ENCODE peak calls at places on chromosomes 7 and 10, in five cellular contexts. Z is BJ, M is neural progenitor cell, H is HFF-Myc, B is heart right ventricle. T is an unnamed sample.

GRCh38 chr10:82251222-82251977 is 376.4 kb downstream of the NRG3 start:
- DNase-seq in Z (no peak), M (peak), H (no peak), B (no peak), T (no peak)

GRCh38 chr10:43980313-43980712 is 331.6 kb upstream of the ZNF32 start:
- DNase-seq in Z (no peak), M (no peak), H (no peak), B (no peak), T (no peak)

GRCh38 chr10:17607603-17608332 is 9.4 kb downstream of the HACD1 start:
- DNase-seq in Z (no peak), M (peak), H (no peak), B (peak), T (no peak)

GRCh38 chr10:127553431-127553830 is 4.3 kb downstream of the NPS start:
- DNase-seq in Z (no peak), M (no peak), H (no peak), B (no peak), T (no peak)

GRCh38 chr7:99224263-99224947 is 16.5 kb upstream of the KPNA7 start:
- DNase-seq in Z (no peak), M (no peak), H (no peak), B (no peak), T (no peak)

GRCh38 chr7:149599636-149600206 is 102.1 kb upstream of the ZNF746 start:
- DNase-seq in Z (no peak), M (no peak), H (no peak), B (no peak), T (peak)

GRCh38 chr7:137871173-137871915 is 24.6 kb upstream of the DGKI start:
- DNase-seq in Z (peak), M (no peak), H (no peak), B (no peak), T (no peak)

GRCh38 chr7:92092210-92092609 is 42.1 kb downstream of the CYP51A1 start:
- DNase-seq in Z (no peak), M (no peak), H (no peak), B (no peak), T (no peak)

GRCh38 chr7:151023211-151023610 is 1.1 kb downstream of the ATG9B start:
- DNase-seq in Z (no peak), M (no peak), H (no peak), B (no peak), T (no peak)

GRCh38 chr7:50363327-50364060 is 59.0 kb downstream of the IKZF1 start:
- DNase-seq in Z (no peak), M (no peak), H (no peak), B (no peak), T (no peak)

GRCh38 chr10:86291616-86292340 is 74.8 kb downstream of the GRID1 start:
- DNase-seq in Z (no peak), M (peak), H (no peak), B (no peak), T (no peak)

GRCh38 chr7:28984219-28984618 is 26.1 kb upstream of the TRIL start:
- DNase-seq in Z (no peak), M (no peak), H (no peak), B (no peak), T (no peak)

GRCh38 chr7:17651926-17652385 is 288.3 kb downstream of the SNX13 start:
- DNase-seq in Z (peak), M (no peak), H (peak), B (peak), T (no peak)

GRCh38 chr7:158487546-158488224 is 99.9 kb downstream of the PTPRN2 start:
- DNase-seq in Z (no peak), M (no peak), H (no peak), B (no peak), T (no peak)

GRCh38 chr10:118952493-118953295 is 76.8 kb upstream of the NANOS1 start:
- DNase-seq in Z (no peak), M (peak), H (no peak), B (no peak), T (no peak)

GRCh38 chr7:31882187-31882586 is 188.0 kb downstream of the PDE1C start:
- DNase-seq in Z (no peak), M (peak), H (no peak), B (peak), T (no peak)

GRCh38 chr10:108598320-108598695 is 1325.0 kb downstream of the XPNPEP1 start:
- DNase-seq in Z (no peak), M (no peak), H (no peak), B (no peak), T (no peak)

GRCh38 chr7:100897111-100897608 is 1.5 kb upstream of the ACHE start:
- DNase-seq in Z (no peak), M (peak), H (no peak), B (no peak), T (no peak)

GRCh38 chr7:107312418-107312817 is 143.6 kb downstream of the HBP1 start:
- DNase-seq in Z (no peak), M (no peak), H (no peak), B (no peak), T (no peak)

GRCh38 chr10:16470747-16471146 is 33.9 kb downstream of the PTER start:
- DNase-seq in Z (no peak), M (no peak), H (no peak), B (no peak), T (no peak)

GRCh38 chr10:79063071-79063491 is 5.7 kb upstream of the ZMIZ1 start:
- DNase-seq in Z (no peak), M (no peak), H (no peak), B (no peak), T (no peak)

GRCh38 chr7:44769381-44770209 is 20.9 kb downstream of the ZMIZ2 start:
- DNase-seq in Z (peak), M (peak), H (no peak), B (peak), T (no peak)

GRCh38 chr10:128078136-128078969 is 47.9 kb downstream of the MKI67 start:
- DNase-seq in Z (no peak), M (peak), H (no peak), B (no peak), T (no peak)

GRCh38 chr7:2412587-2413201 is 9.3 kb downstream of the CHST12 start:
- DNase-seq in Z (no peak), M (no peak), H (no peak), B (no peak), T (peak)

GRCh38 chr7:10022957-10023356 is 950.7 kb upstream of the PHF14 start:
- DNase-seq in Z (no peak), M (peak), H (no peak), B (peak), T (peak)

GRCh38 chr10:101995451-101996063 is 60.4 kb downstream of the ARMH3 start:
- DNase-seq in Z (no peak), M (no peak), H (no peak), B (no peak), T (no peak)

GRCh38 chr7:98165827-98166667 is 45.2 kb upstream of the BHLHA15 start:
- DNase-seq in Z (no peak), M (peak), H (no peak), B (peak), T (no peak)

GRCh38 chr7:152127229-152127628 is 101.8 kb downstream of the GALNT11 start:
- DNase-seq in Z (no peak), M (no peak), H (no peak), B (no peak), T (no peak)

GRCh38 chr7:111026806-111027205 is 64.1 kb upstream of the LRRN3 start:
- DNase-seq in Z (no peak), M (no peak), H (no peak), B (no peak), T (no peak)

GRCh38 chr10:130425881-130426435 is 289.8 kb downstream of the GLRX3 start:
- DNase-seq in Z (no peak), M (no peak), H (no peak), B (no peak), T (no peak)

GRCh38 chr7:47570649-47571050 is 11.3 kb downstream of the TNS3 start:
- DNase-seq in Z (peak), M (no peak), H (no peak), B (peak), T (no peak)

GRCh38 chr10:79437111-79437814 is 8.2 kb downstream of the ZCCHC24 start:
- DNase-seq in Z (no peak), M (no peak), H (no peak), B (no peak), T (no peak)

GRCh38 chr7:98733036-98733435 is 116.0 kb downstream of the NPTX2 start:
- DNase-seq in Z (no peak), M (peak), H (no peak), B (no peak), T (no peak)

GRCh38 chr7:100632951-100633717 is 8.2 kb downstream of the TFR2 start:
- DNase-seq in Z (no peak), M (peak), H (no peak), B (peak), T (no peak)

GRCh38 chr7:157411580-157411979 is 74.8 kb downstream of the DNAJB6 start:
- DNase-seq in Z (no peak), M (no peak), H (no peak), B (no peak), T (no peak)
- TF ChIP-seq CTCF in Z (no peak), M (no peak), H (no peak), B (no peak), T (no peak)

GRCh38 chr10:125105856-125106255 is 54.5 kb downstream of the CTBP2 start:
- DNase-seq in Z (no peak), M (no peak), H (no peak), B (no peak), T (no peak)
- H3K4me3 ChIP-seq in Z (no peak), M (no peak), H (no peak), B (no peak), T (no peak)

GRCh38 chr10:92027141-92027540 is 103.6 kb downstream of the BTAF1 start:
- DNase-seq in Z (no peak), M (no peak), H (no peak), B (no peak), T (no peak)
- TF ChIP-seq CTCF in Z (no peak), M (no peak), H (no peak), B (no peak), T (no peak)

DNA sequence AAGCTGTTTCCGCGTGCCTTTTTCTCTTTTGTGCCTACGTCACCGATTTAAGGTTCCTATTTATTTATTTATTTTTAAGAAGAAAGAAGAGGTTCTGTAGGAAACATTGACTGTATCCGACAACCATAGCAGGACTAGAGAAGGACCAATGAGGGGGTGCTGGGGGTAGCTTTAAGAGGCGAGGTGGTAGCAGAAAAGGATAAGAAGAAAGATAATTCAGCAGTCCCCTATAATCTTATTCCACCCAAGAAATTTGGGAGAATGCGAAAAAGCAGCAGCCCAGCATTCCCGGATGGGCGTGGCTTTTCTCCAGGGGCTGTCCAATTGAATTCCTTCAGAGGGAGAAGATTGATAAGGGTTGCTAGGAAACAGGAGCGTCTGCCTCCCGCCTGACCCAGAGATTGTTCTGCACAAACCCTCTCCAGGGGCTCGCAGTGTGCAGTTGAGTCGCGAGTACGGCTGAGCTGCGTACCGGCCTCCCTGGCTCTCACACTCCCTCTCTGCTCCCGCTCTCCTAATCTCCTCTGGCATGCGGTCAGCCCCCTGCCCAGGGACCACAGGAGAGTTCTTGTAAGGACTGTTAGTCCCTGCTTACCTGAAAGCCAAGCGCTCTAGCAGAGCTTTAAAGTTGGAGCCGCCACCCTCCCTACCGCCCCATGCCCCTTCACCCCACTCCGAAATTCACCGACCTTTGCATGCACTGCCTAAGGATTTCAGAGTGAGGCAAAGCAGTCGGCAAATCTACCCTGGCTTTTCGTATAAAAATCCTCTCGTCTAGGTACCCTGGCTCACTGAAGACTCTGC is at the start of gene GRM3:
- DNase-seq in Z (no peak), M (peak), H (no peak), B (no peak), T (no peak)
- H3K4me3 ChIP-seq in Z (no peak), M (peak), H (no peak), B (peak), T (peak)

GRCh38 chr10:132310701-132311337 is 3.1 kb upstream of the STK32C start:
- DNase-seq in Z (no peak), M (no peak), H (no peak), B (no peak), T (no peak)

GRCh38 chr10:132309466-132309865 is 1.7 kb upstream of the STK32C start:
- DNase-seq in Z (no peak), M (no peak), H (no peak), B (no peak), T (no peak)

GRCh38 chr10:132313305-132313704 is 5.6 kb upstream of the STK32C start:
- DNase-seq in Z (no peak), M (no peak), H (no peak), B (no peak), T (no peak)

GRCh38 chr10:132309879-132310591 is 2.3 kb upstream of the STK32C start:
- DNase-seq in Z (no peak), M (no peak), H (no peak), B (no peak), T (no peak)

DNA sequence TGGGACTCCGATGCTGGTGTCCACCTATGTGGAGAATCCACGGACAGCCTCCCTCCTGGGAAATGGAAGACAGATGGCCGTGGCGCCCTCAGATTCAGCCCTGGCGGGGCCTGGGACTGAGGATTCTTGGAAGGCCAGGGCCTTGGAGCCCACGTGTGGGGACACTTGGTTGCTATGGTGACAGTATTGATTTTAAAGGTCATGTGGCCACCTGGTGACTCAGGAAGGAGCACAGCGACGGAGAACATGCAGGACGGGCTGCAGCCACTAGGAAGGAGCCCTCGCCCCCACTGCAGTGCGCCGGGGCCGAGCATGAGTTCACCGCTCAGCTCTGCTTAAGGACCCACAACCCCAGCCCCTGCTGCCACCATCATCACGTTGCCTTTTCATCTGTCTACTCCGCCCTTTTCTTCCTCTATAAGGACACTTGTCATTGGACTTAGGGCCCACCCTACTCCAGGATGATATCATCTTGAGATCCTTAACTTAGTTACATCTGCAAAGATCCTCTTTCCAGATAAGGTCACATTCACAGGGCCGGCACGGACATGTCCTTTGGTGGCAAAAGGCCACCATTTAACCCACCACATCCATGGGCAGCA is 3.7 kb upstream of the STK32C start:
- DNase-seq in Z (no peak), M (peak), H (no peak), B (no peak), T (no peak)
- TF ChIP-seq CTCF in Z (no peak), M (no peak), H (no peak), B (no peak), T (no peak)